ENCODE peak calls at places on chromosomes 11 and 22, in four cellular contexts. One of them, this sample, is unnamed.
A peak's percentile ranks its signal among the peaks of the same experiment; 100 is the strongest.

GRCh38 chr22:23767673-23768548 is at the start of gene CHCHD10:
- DNase-seq in AG10803: peak; percentile 64
- DNase-seq in fibroblast of the aortic adventitia: peak; percentile 64
- DNase-seq in heart left ventricle: peak; percentile 88
- DNase-seq in this sample: peak; percentile 95

GRCh38 chr22:47997052-47997568 is 1234.7 kb downstream of the TBC1D22A start:
- DNase-seq in AG10803: no peak
- DNase-seq in fibroblast of the aortic adventitia: no peak
- DNase-seq in heart left ventricle: no peak
- DNase-seq in this sample: no peak

GRCh38 chr11:76280151-76280881 is 74.0 kb upstream of the WNT11 start:
- DNase-seq in AG10803: no peak
- DNase-seq in fibroblast of the aortic adventitia: no peak
- DNase-seq in heart left ventricle: no peak
- DNase-seq in this sample: no peak

GRCh38 chr22:17046949-17047348 is 37.9 kb upstream of the IL17RA start:
- DNase-seq in AG10803: no peak
- DNase-seq in fibroblast of the aortic adventitia: no peak
- DNase-seq in heart left ventricle: no peak
- DNase-seq in this sample: no peak

GRCh38 chr11:65927904-65928397 is 8.7 kb downstream of the DRAP1 start:
- DNase-seq in AG10803: peak; percentile 26
- DNase-seq in fibroblast of the aortic adventitia: no peak
- DNase-seq in heart left ventricle: peak; percentile 34
- DNase-seq in this sample: no peak

GRCh38 chr11:56783448-56784041 is 35.0 kb upstream of the OR9G4 start:
- DNase-seq in AG10803: peak; percentile 64
- DNase-seq in fibroblast of the aortic adventitia: peak; percentile 72
- DNase-seq in heart left ventricle: no peak
- DNase-seq in this sample: no peak

GRCh38 chr22:46539169-46539568 is 1.7 kb upstream of the CELSR1 start:
- DNase-seq in AG10803: no peak
- DNase-seq in fibroblast of the aortic adventitia: no peak
- DNase-seq in heart left ventricle: no peak
- DNase-seq in this sample: no peak

GRCh38 chr11:67486481-67487195 is 3.8 kb downstream of the AIP start:
- DNase-seq in AG10803: no peak
- DNase-seq in fibroblast of the aortic adventitia: no peak
- DNase-seq in heart left ventricle: no peak
- DNase-seq in this sample: no peak

GRCh38 chr11:109196016-109196415 is 226.0 kb upstream of the C11orf87 start:
- DNase-seq in AG10803: peak; percentile 8
- DNase-seq in fibroblast of the aortic adventitia: peak; percentile 39
- DNase-seq in heart left ventricle: no peak
- DNase-seq in this sample: no peak

GRCh38 chr22:30327864-30328345 is 1.2 kb upstream of the TBC1D10A start:
- DNase-seq in AG10803: no peak
- DNase-seq in fibroblast of the aortic adventitia: no peak
- DNase-seq in heart left ventricle: no peak
- DNase-seq in this sample: no peak

GRCh38 chr11:119134389-119134978 is 13.1 kb downstream of the HINFP start:
- DNase-seq in AG10803: no peak
- DNase-seq in fibroblast of the aortic adventitia: no peak
- DNase-seq in heart left ventricle: no peak
- DNase-seq in this sample: no peak
- TF ChIP-seq CTCF in AG10803: peak; percentile 46
- TF ChIP-seq CTCF in fibroblast of the aortic adventitia: peak; percentile 59
- TF ChIP-seq CTCF in heart left ventricle: no peak
- TF ChIP-seq CTCF in this sample: peak; percentile 51

GRCh38 chr11:441418-442274 is at the start of gene ANO9:
- DNase-seq in AG10803: no peak
- DNase-seq in fibroblast of the aortic adventitia: no peak
- DNase-seq in heart left ventricle: no peak
- DNase-seq in this sample: no peak

GRCh38 chr11:439315-440064 is 2.3 kb downstream of the ANO9 start:
- DNase-seq in AG10803: no peak
- DNase-seq in fibroblast of the aortic adventitia: no peak
- DNase-seq in heart left ventricle: no peak
- DNase-seq in this sample: no peak

GRCh38 chr11:441043-441417 is 781 bp downstream of the ANO9 start:
- DNase-seq in AG10803: no peak
- DNase-seq in fibroblast of the aortic adventitia: no peak
- DNase-seq in heart left ventricle: no peak
- DNase-seq in this sample: no peak

GRCh38 chr11:438101-438844 is 3.5 kb downstream of the ANO9 start:
- DNase-seq in AG10803: no peak
- DNase-seq in fibroblast of the aortic adventitia: no peak
- DNase-seq in heart left ventricle: no peak
- DNase-seq in this sample: no peak

GRCh38 chr11:440065-441042 is 1.5 kb downstream of the ANO9 start:
- DNase-seq in AG10803: no peak
- DNase-seq in fibroblast of the aortic adventitia: peak; percentile 25
- DNase-seq in heart left ventricle: no peak
- DNase-seq in this sample: no peak
- TF ChIP-seq CTCF in AG10803: peak; percentile 10
- TF ChIP-seq CTCF in fibroblast of the aortic adventitia: peak; percentile 15
- TF ChIP-seq CTCF in heart left ventricle: no peak
- TF ChIP-seq CTCF in this sample: no peak

DNA sequence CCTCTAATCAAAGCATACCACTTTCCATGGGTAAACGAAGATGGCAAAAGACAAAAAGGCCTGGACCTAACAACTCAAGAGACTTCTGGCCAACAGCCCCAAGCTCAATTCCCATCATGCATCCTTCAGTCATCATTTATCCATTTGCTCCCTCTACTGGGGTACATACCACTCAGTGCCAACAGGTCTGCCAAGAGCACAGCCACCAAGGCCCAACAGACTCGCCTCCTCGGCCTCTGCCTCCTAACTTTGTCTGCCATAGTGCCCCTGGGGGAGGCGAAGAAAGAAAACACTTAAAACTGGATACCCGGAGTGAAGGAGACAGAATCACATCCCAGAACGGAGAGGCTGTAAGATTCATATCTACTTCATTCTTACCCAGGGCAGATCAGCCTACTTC is 1.1 kb downstream of the HYOU1 start:
- DNase-seq in AG10803: peak; percentile 42
- DNase-seq in fibroblast of the aortic adventitia: peak; percentile 35
- DNase-seq in heart left ventricle: no peak
- DNase-seq in this sample: no peak
- TF ChIP-seq CTCF in AG10803: peak; percentile 37
- TF ChIP-seq CTCF in fibroblast of the aortic adventitia: peak; percentile 14
- TF ChIP-seq CTCF in heart left ventricle: no peak
- TF ChIP-seq CTCF in this sample: no peak

GRCh38 chr11:123429851-123430735 is at the start of gene GRAMD1B:
- DNase-seq in AG10803: peak; percentile 83
- DNase-seq in fibroblast of the aortic adventitia: peak; percentile 66
- DNase-seq in heart left ventricle: peak; percentile 53
- DNase-seq in this sample: peak; percentile 68
- TF ChIP-seq CTCF in AG10803: no peak
- TF ChIP-seq CTCF in fibroblast of the aortic adventitia: peak; percentile 27
- TF ChIP-seq CTCF in heart left ventricle: no peak
- TF ChIP-seq CTCF in this sample: no peak

This sample was measured in glutamatergic neuron.